ENCODE peak calls at places on chromosomes 7 and 10, in eight cellular contexts. H is GM12865; V is stimulated activated CD4-positive, alpha-beta T cell treated with anti-CD3 and anti-CD28 coated beads, TNF-alpha, amount 100 ng/mL, for 48 hours; X is effector memory CD4-positive, alpha-beta T cell; G is stimulated activated CD8-positive, alpha-beta memory T cell treated with anti-CD3 and anti-CD28 coated beads, Interleukin-4, amount 100 ng/mL, for 4 hours; J is posterior cingulate gyrus; W is occipital lobe; K is NCI-H1105. D is an unnamed sample.

GRCh38 chr7:100888988-100889760 is at the start of gene UFSP1:
- DNase-seq in H (no peak), V (no peak), X (no peak), G (no peak), J (no peak), W (no peak), K (no peak), D (no peak)

GRCh38 chr10:78924319-78925003 is 144.3 kb upstream of the ZMIZ1 start:
- DNase-seq in H (no peak), V (no peak), X (no peak), G (no peak), J (no peak), W (no peak), K (no peak), D (no peak)

GRCh38 chr7:95843286-95843685 is 70.9 kb downstream of the DYNC1I1 start:
- DNase-seq in H (peak), V (no peak), X (no peak), G (no peak), J (no peak), W (no peak), K (no peak), D (no peak)

GRCh38 chr10:88803641-88804040 is 1.1 kb downstream of the LIPM start:
- DNase-seq in H (no peak), V (no peak), X (no peak), G (no peak), J (no peak), W (no peak), K (no peak), D (no peak)

GRCh38 chr7:4668510-4668847 is 13.6 kb upstream of the FOXK1 start:
- DNase-seq in H (no peak), V (no peak), X (no peak), G (no peak), J (no peak), W (no peak), K (no peak), D (no peak)

GRCh38 chr7:127816354-127817190 is 164.6 kb downstream of the SND1 start:
- DNase-seq in H (no peak), V (no peak), X (no peak), G (no peak), J (no peak), W (no peak), K (no peak), D (no peak)

GRCh38 chr10:100551733-100552132 is 16.0 kb downstream of the HIF1AN start:
- DNase-seq in H (no peak), V (no peak), X (no peak), G (no peak), J (no peak), W (no peak), K (no peak), D (no peak)

GRCh38 chr10:79230563-79231249 is 116.6 kb upstream of the PPIF start:
- DNase-seq in H (no peak), V (no peak), X (no peak), G (no peak), J (no peak), W (no peak), K (no peak), D (no peak)

GRCh38 chr10:95508730-95509129 is 52.4 kb downstream of the SORBS1 start:
- DNase-seq in H (no peak), V (no peak), X (no peak), G (no peak), J (no peak), W (no peak), K (no peak), D (no peak)

GRCh38 chr10:80498039-80498832 is 39.5 kb upstream of the SH2D4B start:
- DNase-seq in H (no peak), V (no peak), X (no peak), G (no peak), J (no peak), W (no peak), K (no peak), D (no peak)

GRCh38 chr7:152674860-152675760 is 831 bp downstream of the XRCC2 start:
- DNase-seq in H (peak), V (peak), X (no peak), G (no peak), J (no peak), W (no peak), K (peak), D (no peak)

GRCh38 chr7:18087031-18087686 is 59.5 kb upstream of the PRPS1L1 start:
- DNase-seq in H (no peak), V (no peak), X (no peak), G (no peak), J (no peak), W (no peak), K (no peak), D (no peak)

GRCh38 chr7:22295402-22296264 is 61.3 kb downstream of the RAPGEF5 start:
- DNase-seq in H (no peak), V (no peak), X (no peak), G (no peak), J (no peak), W (no peak), K (no peak), D (no peak)

GRCh38 chr7:121016976-121017375 is 28.5 kb downstream of the CPED1 start:
- DNase-seq in H (no peak), V (no peak), X (no peak), G (no peak), J (no peak), W (no peak), K (no peak), D (no peak)

GRCh38 chr7:43014374-43014773 is 82.2 kb downstream of the MRPL32 start:
- DNase-seq in H (no peak), V (no peak), X (no peak), G (no peak), J (no peak), W (no peak), K (no peak), D (no peak)

GRCh38 chr7:117384693-117385092 is 42.6 kb downstream of the ASZ1 start:
- DNase-seq in H (no peak), V (no peak), X (no peak), G (no peak), J (no peak), W (no peak), K (no peak), D (no peak)